ENCODE peak calls at places on chromosomes 16 and 17, in ten cellular contexts. Y, Z, M, K, S, A, Q, W, D and G are unnamed samples. For H3K4me1, the result is how much of the 10 kb centered on the place peaks cover.

GRCh38 chr16:68445458-68445857 is 2.9 kb downstream of the SMPD3 start:
- DNase-seq in Q (peak), M (no peak), Y (no peak), S (peak), A (peak), Z (no peak), K (no peak), D (peak), W (peak), G (no peak)

GRCh38 chr17:47687748-47688147 is 6.2 kb upstream of the TBKBP1 start:
- DNase-seq in A (no peak), M (no peak), K (no peak), W (no peak), D (no peak), S (no peak), Z (no peak), Q (no peak), Y (no peak), G (no peak)

GRCh38 chr17:76527430-76528111 is 9.9 kb downstream of the CYGB start:
- DNase-seq in Q (peak), Z (peak), D (peak), A (no peak), K (no peak), S (peak), M (peak), W (peak), Y (peak), G (peak)

GRCh38 chr17:9443811-9444210 is 131.8 kb downstream of the STX8 start:
- DNase-seq in Z (no peak), K (no peak), D (no peak), Y (no peak), A (no peak), W (no peak), M (no peak), S (no peak), Q (no peak), G (no peak)

GRCh38 chr16:66366433-66367299 is at the start of gene CDH5:
- DNase-seq in Y (peak), D (peak), M (peak), Q (no peak), W (no peak), K (peak), A (no peak), Z (peak), S (no peak), G (peak)

GRCh38 chr17:8275421-8276290 is 12.8 kb upstream of the RANGRF start:
- DNase-seq in M (no peak), Q (no peak), S (no peak), W (peak), D (no peak), A (no peak), Z (no peak), K (no peak), Y (no peak), G (no peak)

GRCh38 chr17:5950871-5951270 is 119.3 kb upstream of the WSCD1 start:
- DNase-seq in M (no peak), D (no peak), A (no peak), K (no peak), Z (no peak), S (no peak), Y (no peak), W (no peak), Q (no peak), G (no peak)

GRCh38 chr16:13557476-13557875 is 362.5 kb upstream of the ERCC4 start:
- DNase-seq in K (no peak), M (no peak), Q (no peak), S (no peak), D (no peak), W (no peak), Z (no peak), A (no peak), Y (no peak), G (no peak)

GRCh38 chr17:19940722-19941464 is 36.7 kb downstream of the AKAP10 start:
- DNase-seq in Q (peak), S (no peak), K (no peak), Y (no peak), Z (no peak), A (no peak), D (no peak), W (no peak), M (no peak), G (no peak)

GRCh38 chr17:42821176-42821575 is 2.9 kb downstream of the BECN1 start:
- DNase-seq in M (no peak), Z (no peak), Q (no peak), Y (no peak), W (no peak), S (no peak), K (no peak), A (no peak), D (no peak), G (no peak)

GRCh38 chr17:50114849-50115357 is 15.1 kb downstream of the SAMD14 start:
- DNase-seq in Z (no peak), D (peak), W (no peak), A (peak), S (peak), Q (peak), K (no peak), M (no peak), Y (no peak), G (no peak)

GRCh38 chr17:14101976-14102375 is 32.7 kb downstream of the COX10 start:
- DNase-seq in Q (no peak), W (no peak), M (no peak), K (peak), Y (no peak), S (no peak), A (no peak), Z (no peak), D (no peak), G (no peak)

GRCh38 chr17:17398928-17399926 is 77.6 kb upstream of the MED9 start:
- DNase-seq in Z (no peak), Q (no peak), D (peak), S (no peak), M (no peak), K (no peak), W (no peak), Y (no peak), A (no peak), G (no peak)

GRCh38 chr16:75237398-75238131 is 13.9 kb downstream of the BCAR1 start:
- DNase-seq in Z (peak), Y (peak), K (no peak), A (peak), Q (no peak), W (no peak), M (peak), S (no peak), D (no peak), G (no peak)

GRCh38 chr16:75236736-75237397 is 14.6 kb downstream of the BCAR1 start:
- DNase-seq in S (no peak), Y (peak), K (no peak), Q (no peak), A (no peak), D (no peak), Z (no peak), W (no peak), M (no peak), G (no peak)

GRCh38 chr16:75235721-75236193 is 15.7 kb downstream of the BCAR1 start:
- DNase-seq in W (no peak), M (peak), D (no peak), Y (no peak), S (no peak), Q (no peak), Z (peak), A (peak), K (no peak), G (no peak)

GRCh38 chr16:75234856-75235696 is 16.3 kb downstream of the CTRB1 start:
- DNase-seq in A (peak), S (no peak), W (no peak), M (peak), K (no peak), Z (peak), D (no peak), Y (peak), Q (no peak), G (peak)

DNA sequence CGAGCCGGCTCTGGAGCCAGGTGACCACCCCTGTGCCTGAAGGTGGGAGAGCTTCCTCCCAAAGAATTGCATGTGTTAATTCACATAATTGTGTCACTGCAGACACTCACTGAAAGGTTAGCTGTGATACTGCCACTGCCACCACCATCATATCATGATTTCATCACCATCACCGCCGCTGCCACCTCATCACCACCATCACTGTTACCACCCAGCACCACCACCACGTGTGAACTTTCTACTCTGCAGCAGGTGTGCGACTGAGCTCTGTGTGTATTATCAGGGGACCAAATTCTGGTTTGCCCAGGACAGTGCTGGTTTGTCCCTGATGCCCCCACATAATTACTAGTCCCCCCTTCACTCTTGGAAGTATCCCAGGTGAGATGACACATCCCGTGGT is 15.2 kb downstream of the BCAR1 start:
- DNase-seq in Y (peak), Z (no peak), S (no peak), Q (no peak), M (no peak), W (no peak), D (no peak), K (no peak), A (no peak), G (no peak)
- H3K4me1 ChIP-seq in Y (under half), Z (half or more), S (under half), Q (under half), M (under half), W (under half), D (under half), K (under half), A (under half), G (under half)

GRCh38 chr17:78817123-78817522 is 23.5 kb downstream of the USP36 start:
- DNase-seq in A (no peak), Q (no peak), K (no peak), Y (no peak), W (no peak), Z (no peak), S (no peak), D (no peak), M (no peak), G (no peak)
- H3K27ac ChIP-seq in A (no peak), Q (no peak), K (no peak), Y (no peak), W (no peak), Z (no peak), S (peak), D (no peak), M (no peak), G (no peak)

GRCh38 chr17:81336296-81336929 is 41.3 kb upstream of the SLC38A10 start:
- DNase-seq in D (no peak), M (no peak), Q (no peak), A (no peak), Z (no peak), W (no peak), S (no peak), K (no peak), Y (no peak), G (no peak)

GRCh38 chr17:81334419-81334896 is 39.4 kb upstream of the SLC38A10 start:
- DNase-seq in Y (peak), A (no peak), D (no peak), Q (no peak), W (peak), M (no peak), Z (no peak), K (no peak), S (no peak), G (peak)

GRCh38 chr17:81334987-81335386 is 39.9 kb upstream of the SLC38A10 start:
- DNase-seq in M (no peak), A (no peak), Y (no peak), W (peak), D (no peak), Q (no peak), Z (no peak), S (no peak), K (no peak), G (no peak)

GRCh38 chr17:81336930-81337325 is 41.8 kb upstream of the SLC38A10 start:
- DNase-seq in S (no peak), Y (peak), A (peak), K (no peak), Z (peak), M (no peak), W (no peak), Q (no peak), D (no peak), G (no peak)

GRCh38 chr17:81335388-81336157 is 40.5 kb upstream of the SLC38A10 start:
- DNase-seq in Q (no peak), A (peak), Y (peak), S (no peak), Z (no peak), M (no peak), W (no peak), K (no peak), D (no peak), G (no peak)
- H3K4me1 ChIP-seq in Q (under half), A (under half), Y (under half), S (under half), Z (under half), M (under half), W (half or more), K (under half), D (half or more), G (under half)

GRCh38 chr16:53506254-53506653 is 3.2 kb upstream of the AKTIP start:
- DNase-seq in M (no peak), S (no peak), Q (no peak), K (peak), W (no peak), Z (no peak), A (no peak), D (no peak), Y (no peak), G (no peak)

GRCh38 chr16:53502331-53503269 is at the start of gene AKTIP:
- DNase-seq in Q (peak), D (no peak), K (peak), Z (peak), W (peak), S (peak), A (peak), M (peak), Y (peak), G (no peak)

GRCh38 chr16:53504665-53505064 is 1.7 kb upstream of the AKTIP start:
- DNase-seq in Y (no peak), W (peak), D (no peak), Q (peak), Z (no peak), M (peak), K (peak), A (no peak), S (no peak), G (peak)

GRCh38 chr16:53503270-53503911 is 382 bp upstream of the AKTIP start:
- DNase-seq in M (peak), A (peak), K (peak), W (peak), Y (peak), Z (peak), Q (peak), D (peak), S (peak), G (peak)

DNA sequence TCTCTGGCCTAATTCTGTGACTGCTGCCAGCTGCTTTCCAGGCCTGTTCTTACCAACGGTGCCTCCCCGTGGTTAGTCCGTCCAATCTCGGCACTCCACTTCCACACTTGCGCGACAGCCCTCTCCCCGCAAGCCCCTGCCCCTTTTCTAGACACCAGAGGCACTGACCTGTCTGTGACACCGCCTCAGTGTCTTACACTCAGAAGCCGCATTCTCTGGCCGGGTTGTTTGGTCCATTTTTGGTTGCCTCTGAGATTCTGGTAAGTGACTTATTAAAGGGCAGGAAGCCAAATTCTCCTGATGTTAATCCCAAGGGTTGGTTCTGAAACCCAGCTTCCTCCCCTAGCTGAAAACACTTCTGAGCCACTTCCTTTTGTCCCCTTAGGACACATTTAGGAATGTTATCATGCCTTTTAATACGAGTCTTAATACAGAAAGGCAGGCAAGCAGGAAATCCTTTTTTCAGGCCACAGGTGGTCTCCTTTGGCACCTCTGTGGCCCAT is 1.2 kb upstream of the AKTIP start:
- DNase-seq in Z (peak), A (peak), Q (peak), D (peak), Y (peak), W (peak), S (peak), K (peak), M (peak), G (peak)
- H3K27ac ChIP-seq in Z (peak), A (peak), Q (peak), D (peak), Y (peak), W (peak), S (peak), K (peak), M (peak), G (peak)

GRCh38 chr17:57357392-57357784 is 101.1 kb downstream of the MSI2 start:
- DNase-seq in A (no peak), Z (no peak), M (no peak), D (no peak), S (peak), Y (peak), W (no peak), Q (peak), K (peak), G (peak)
- H3K4me1 ChIP-seq in A (under half), Z (under half), M (under half), D (under half), S (under half), Y (under half), W (under half), Q (under half), K (under half), G (under half)

GRCh38 chr17:66542967-66543525 is 240.6 kb downstream of the PRKCA start:
- DNase-seq in D (no peak), Q (no peak), A (no peak), K (no peak), S (no peak), Y (no peak), M (no peak), W (no peak), Z (no peak), G (no peak)

GRCh38 chr17:66543526-66543925 is 241.1 kb downstream of the PRKCA start:
- DNase-seq in S (no peak), Q (no peak), A (no peak), M (no peak), K (no peak), D (no peak), Z (no peak), W (no peak), Y (no peak), G (no peak)

GRCh38 chr17:66541461-66542182 is 239.2 kb downstream of the PRKCA start:
- DNase-seq in S (no peak), A (peak), Q (peak), M (no peak), K (no peak), Z (no peak), D (no peak), W (peak), Y (no peak), G (no peak)

GRCh38 chr17:66540131-66540781 is 237.8 kb downstream of the PRKCA start:
- DNase-seq in Y (no peak), W (peak), A (no peak), D (peak), Q (peak), S (no peak), K (peak), M (peak), Z (peak), G (peak)

GRCh38 chr17:66542183-66542966 is 240.0 kb downstream of the PRKCA start:
- DNase-seq in D (no peak), M (no peak), S (no peak), A (no peak), Z (no peak), Q (peak), Y (no peak), K (no peak), W (peak), G (no peak)
- H3K27ac ChIP-seq in D (peak), M (peak), S (peak), A (peak), Z (peak), Q (peak), Y (no peak), K (no peak), W (peak), G (no peak)